ENCODE peak calls at places on chromosome 20, in six cellular contexts. One of them, this sample, is unnamed.

GRCh38 chr20:44215125-44215524 is 4.6 kb upstream of the OSER1 start:
- DNase-seq in DND-41: peak
- DNase-seq in IMR-90: peak
- DNase-seq in H1: peak
- DNase-seq in endothelial cell of umbilical vein: peak
- DNase-seq in GM23338: peak
- DNase-seq in this sample: peak

GRCh38 chr20:47117789-47118188 is 223.1 kb downstream of the EYA2 start:
- DNase-seq in DND-41: no peak
- DNase-seq in IMR-90: peak
- DNase-seq in H1: no peak
- DNase-seq in endothelial cell of umbilical vein: no peak
- DNase-seq in GM23338: no peak
- DNase-seq in this sample: no peak

GRCh38 chr20:12838261-12838866 is 170.4 kb upstream of the SPTLC3 start:
- DNase-seq in DND-41: peak
- DNase-seq in IMR-90: no peak
- DNase-seq in H1: peak
- DNase-seq in endothelial cell of umbilical vein: no peak
- DNase-seq in GM23338: peak
- DNase-seq in this sample: peak

GRCh38 chr20:58777657-58778056 is 73.0 kb downstream of the GNAS-AS1 start:
- DNase-seq in DND-41: no peak
- DNase-seq in IMR-90: no peak
- DNase-seq in H1: no peak
- DNase-seq in endothelial cell of umbilical vein: no peak
- DNase-seq in GM23338: no peak
- DNase-seq in this sample: no peak

GRCh38 chr20:59873409-59873808 is 60.0 kb downstream of the SYCP2 start:
- DNase-seq in DND-41: no peak
- DNase-seq in IMR-90: no peak
- DNase-seq in H1: no peak
- DNase-seq in endothelial cell of umbilical vein: no peak
- DNase-seq in GM23338: no peak
- DNase-seq in this sample: no peak

GRCh38 chr20:41476013-41476441 is 109.4 kb upstream of the EMILIN3 start:
- DNase-seq in DND-41: no peak
- DNase-seq in IMR-90: peak
- DNase-seq in H1: no peak
- DNase-seq in endothelial cell of umbilical vein: peak
- DNase-seq in GM23338: no peak
- DNase-seq in this sample: no peak

GRCh38 chr20:51119914-51120313 is 97.0 kb upstream of the KCNG1 start:
- DNase-seq in DND-41: no peak
- DNase-seq in IMR-90: no peak
- DNase-seq in H1: no peak
- DNase-seq in endothelial cell of umbilical vein: no peak
- DNase-seq in GM23338: no peak
- DNase-seq in this sample: no peak

GRCh38 chr20:33359399-33360261 is 41.7 kb downstream of the CDK5RAP1 start:
- DNase-seq in DND-41: no peak
- DNase-seq in IMR-90: no peak
- DNase-seq in H1: no peak
- DNase-seq in endothelial cell of umbilical vein: no peak
- DNase-seq in GM23338: no peak
- DNase-seq in this sample: no peak

GRCh38 chr20:25622450-25623224 is 1.2 kb downstream of the NANP start:
- DNase-seq in DND-41: no peak
- DNase-seq in IMR-90: peak
- DNase-seq in H1: no peak
- DNase-seq in endothelial cell of umbilical vein: peak
- DNase-seq in GM23338: peak
- DNase-seq in this sample: no peak

GRCh38 chr20:1817577-1818211 is 77.5 kb upstream of the SIRPA start:
- DNase-seq in DND-41: peak
- DNase-seq in IMR-90: no peak
- DNase-seq in H1: no peak
- DNase-seq in endothelial cell of umbilical vein: no peak
- DNase-seq in GM23338: no peak
- DNase-seq in this sample: no peak

GRCh38 chr20:22797103-22797502 is 212.7 kb upstream of the FOXA2 start:
- DNase-seq in DND-41: no peak
- DNase-seq in IMR-90: peak
- DNase-seq in H1: no peak
- DNase-seq in endothelial cell of umbilical vein: peak
- DNase-seq in GM23338: no peak
- DNase-seq in this sample: no peak

GRCh38 chr20:4875578-4876067 is 125.7 kb downstream of the SLC23A2 start:
- DNase-seq in DND-41: no peak
- DNase-seq in IMR-90: no peak
- DNase-seq in H1: no peak
- DNase-seq in endothelial cell of umbilical vein: no peak
- DNase-seq in GM23338: no peak
- DNase-seq in this sample: peak

GRCh38 chr20:49385471-49385870 is 97.0 kb downstream of the KCNB1 start:
- DNase-seq in DND-41: peak
- DNase-seq in IMR-90: peak
- DNase-seq in H1: no peak
- DNase-seq in endothelial cell of umbilical vein: peak
- DNase-seq in GM23338: peak
- DNase-seq in this sample: peak

GRCh38 chr20:42155586-42155985 is 537.4 kb upstream of the CHD6 start:
- DNase-seq in DND-41: no peak
- DNase-seq in IMR-90: no peak
- DNase-seq in H1: no peak
- DNase-seq in endothelial cell of umbilical vein: no peak
- DNase-seq in GM23338: no peak
- DNase-seq in this sample: no peak

GRCh38 chr20:15163632-15164031 is 826.2 kb upstream of the FLRT3 start:
- DNase-seq in DND-41: no peak
- DNase-seq in IMR-90: no peak
- DNase-seq in H1: no peak
- DNase-seq in endothelial cell of umbilical vein: no peak
- DNase-seq in GM23338: no peak
- DNase-seq in this sample: no peak

GRCh38 chr20:10784337-10785183 is 110.8 kb upstream of the JAG1 start:
- DNase-seq in DND-41: no peak
- DNase-seq in IMR-90: no peak
- DNase-seq in H1: no peak
- DNase-seq in endothelial cell of umbilical vein: no peak
- DNase-seq in GM23338: peak
- DNase-seq in this sample: no peak

GRCh38 chr20:12291386-12291785 is 373.7 kb downstream of the BTBD3 start:
- DNase-seq in DND-41: no peak
- DNase-seq in IMR-90: no peak
- DNase-seq in H1: no peak
- DNase-seq in endothelial cell of umbilical vein: no peak
- DNase-seq in GM23338: no peak
- DNase-seq in this sample: no peak

GRCh38 chr20:3710703-3711417 is 1.5 kb downstream of the SIGLEC1 start:
- DNase-seq in DND-41: peak
- DNase-seq in IMR-90: peak
- DNase-seq in H1: peak
- DNase-seq in endothelial cell of umbilical vein: peak
- DNase-seq in GM23338: peak
- DNase-seq in this sample: peak

GRCh38 chr20:49508435-49509199 is 26.1 kb upstream of the KCNB1 start:
- DNase-seq in DND-41: peak
- DNase-seq in IMR-90: peak
- DNase-seq in H1: no peak
- DNase-seq in endothelial cell of umbilical vein: peak
- DNase-seq in GM23338: peak
- DNase-seq in this sample: peak

GRCh38 chr20:43456809-43457639 is 672 bp upstream of the SRSF6 start:
- DNase-seq in DND-41: peak
- DNase-seq in IMR-90: peak
- DNase-seq in H1: peak
- DNase-seq in endothelial cell of umbilical vein: peak
- DNase-seq in GM23338: peak
- DNase-seq in this sample: peak

GRCh38 chr20:3400260-3401155 is 7.0 kb downstream of the DNAAF9 start:
- DNase-seq in DND-41: no peak
- DNase-seq in IMR-90: no peak
- DNase-seq in H1: no peak
- DNase-seq in endothelial cell of umbilical vein: no peak
- DNase-seq in GM23338: no peak
- DNase-seq in this sample: no peak

GRCh38 chr20:60695223-60695622 is 556.8 kb upstream of the CDH4 start:
- DNase-seq in DND-41: peak
- DNase-seq in IMR-90: peak
- DNase-seq in H1: no peak
- DNase-seq in endothelial cell of umbilical vein: no peak
- DNase-seq in GM23338: no peak
- DNase-seq in this sample: no peak

GRCh38 chr20:38926142-38926933 is at the start of gene FAM83D:
- DNase-seq in DND-41: peak
- DNase-seq in IMR-90: peak
- DNase-seq in H1: peak
- DNase-seq in endothelial cell of umbilical vein: peak
- DNase-seq in GM23338: peak
- DNase-seq in this sample: peak

GRCh38 chr20:38926934-38927616 is 858 bp downstream of the FAM83D start:
- DNase-seq in DND-41: peak
- DNase-seq in IMR-90: peak
- DNase-seq in H1: peak
- DNase-seq in endothelial cell of umbilical vein: peak
- DNase-seq in GM23338: no peak
- DNase-seq in this sample: peak

GRCh38 chr20:38930242-38930569 is 4.0 kb downstream of the FAM83D start:
- DNase-seq in DND-41: no peak
- DNase-seq in IMR-90: no peak
- DNase-seq in H1: no peak
- DNase-seq in endothelial cell of umbilical vein: no peak
- DNase-seq in GM23338: no peak
- DNase-seq in this sample: no peak

GRCh38 chr20:38924718-38925117 is 1.5 kb upstream of the FAM83D start:
- DNase-seq in DND-41: no peak
- DNase-seq in IMR-90: no peak
- DNase-seq in H1: no peak
- DNase-seq in endothelial cell of umbilical vein: no peak
- DNase-seq in GM23338: no peak
- DNase-seq in this sample: no peak

DNA sequence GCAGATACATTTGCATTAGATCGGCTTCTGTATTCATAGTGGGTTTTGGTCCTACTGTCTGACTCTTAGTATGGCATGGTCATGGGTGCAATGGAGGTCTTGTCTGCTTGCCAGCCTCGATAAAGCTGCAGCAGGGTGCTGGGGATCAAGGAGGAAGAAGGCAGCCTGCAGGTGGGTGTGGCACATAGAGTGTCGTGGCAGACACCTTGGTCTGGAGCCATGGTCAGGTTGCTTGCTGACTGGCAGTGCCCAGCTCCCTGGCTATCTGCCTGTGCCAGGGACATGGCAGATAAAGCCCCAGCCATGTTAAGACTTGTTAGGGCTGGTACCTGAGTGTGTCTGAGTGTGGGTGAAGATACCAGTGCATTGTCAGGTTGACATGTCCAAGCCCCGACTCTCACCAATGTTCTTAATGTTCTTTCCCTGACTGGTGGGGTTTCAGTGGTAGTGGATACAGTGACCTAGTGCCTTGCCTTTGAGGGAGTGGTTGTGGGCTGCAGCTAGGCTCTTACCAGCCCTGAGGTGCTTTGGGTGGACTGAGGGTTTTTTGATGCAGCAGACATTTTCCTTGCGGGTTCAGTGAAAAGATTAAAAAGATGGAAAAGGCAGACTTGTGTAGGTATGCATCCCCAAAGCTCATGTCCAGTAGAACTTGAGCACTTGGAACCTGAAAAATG is 1.8 kb downstream of the FAM83D start:
- DNase-seq in DND-41: peak
- DNase-seq in IMR-90: no peak
- DNase-seq in H1: no peak
- DNase-seq in endothelial cell of umbilical vein: no peak
- DNase-seq in GM23338: no peak
- DNase-seq in this sample: peak
- H2AFZ ChIP-seq in DND-41: no peak
- H2AFZ ChIP-seq in IMR-90: peak
- H2AFZ ChIP-seq in H1: no peak
- H2AFZ ChIP-seq in endothelial cell of umbilical vein: no peak
- H2AFZ ChIP-seq in GM23338: no peak
- H2AFZ ChIP-seq in this sample: no peak

GRCh38 chr20:31505903-31506302 is 8.3 kb upstream of the HM13 start:
- DNase-seq in DND-41: no peak
- DNase-seq in IMR-90: no peak
- DNase-seq in H1: no peak
- DNase-seq in endothelial cell of umbilical vein: no peak
- DNase-seq in GM23338: no peak
- DNase-seq in this sample: no peak
- H3K4me2 ChIP-seq in DND-41: no peak
- H3K4me2 ChIP-seq in IMR-90: no peak
- H3K4me2 ChIP-seq in H1: no peak
- H3K4me2 ChIP-seq in endothelial cell of umbilical vein: no peak
- H3K4me2 ChIP-seq in GM23338: no peak
- H3K4me2 ChIP-seq in this sample: no peak

DNA sequence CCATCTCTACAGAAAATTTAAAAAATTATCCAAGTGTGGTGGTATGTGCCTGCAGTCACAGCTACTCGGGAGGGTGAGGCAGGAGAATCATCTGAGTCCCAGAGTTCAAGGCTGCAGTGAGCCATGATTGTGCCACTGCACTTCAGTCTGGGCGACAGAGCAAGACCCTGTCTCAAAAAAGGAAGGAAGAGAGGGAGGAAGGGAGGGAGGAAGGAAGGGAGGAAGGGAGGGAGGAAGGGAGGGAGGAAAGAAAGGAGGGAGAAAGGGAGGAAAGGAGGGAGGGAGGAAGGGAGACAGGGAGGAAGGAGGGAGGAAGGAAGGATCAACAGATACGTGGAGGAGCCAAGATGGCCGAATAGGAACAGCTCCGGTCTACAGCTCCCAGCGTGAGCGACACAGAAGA is 90.1 kb downstream of the ZNF217 start:
- DNase-seq in DND-41: no peak
- DNase-seq in IMR-90: no peak
- DNase-seq in H1: no peak
- DNase-seq in endothelial cell of umbilical vein: no peak
- DNase-seq in GM23338: no peak
- DNase-seq in this sample: no peak
- H3K4me3 ChIP-seq in DND-41: no peak
- H3K4me3 ChIP-seq in IMR-90: no peak
- H3K4me3 ChIP-seq in H1: no peak
- H3K4me3 ChIP-seq in endothelial cell of umbilical vein: no peak
- H3K4me3 ChIP-seq in GM23338: peak
- H3K4me3 ChIP-seq in this sample: no peak

DNA sequence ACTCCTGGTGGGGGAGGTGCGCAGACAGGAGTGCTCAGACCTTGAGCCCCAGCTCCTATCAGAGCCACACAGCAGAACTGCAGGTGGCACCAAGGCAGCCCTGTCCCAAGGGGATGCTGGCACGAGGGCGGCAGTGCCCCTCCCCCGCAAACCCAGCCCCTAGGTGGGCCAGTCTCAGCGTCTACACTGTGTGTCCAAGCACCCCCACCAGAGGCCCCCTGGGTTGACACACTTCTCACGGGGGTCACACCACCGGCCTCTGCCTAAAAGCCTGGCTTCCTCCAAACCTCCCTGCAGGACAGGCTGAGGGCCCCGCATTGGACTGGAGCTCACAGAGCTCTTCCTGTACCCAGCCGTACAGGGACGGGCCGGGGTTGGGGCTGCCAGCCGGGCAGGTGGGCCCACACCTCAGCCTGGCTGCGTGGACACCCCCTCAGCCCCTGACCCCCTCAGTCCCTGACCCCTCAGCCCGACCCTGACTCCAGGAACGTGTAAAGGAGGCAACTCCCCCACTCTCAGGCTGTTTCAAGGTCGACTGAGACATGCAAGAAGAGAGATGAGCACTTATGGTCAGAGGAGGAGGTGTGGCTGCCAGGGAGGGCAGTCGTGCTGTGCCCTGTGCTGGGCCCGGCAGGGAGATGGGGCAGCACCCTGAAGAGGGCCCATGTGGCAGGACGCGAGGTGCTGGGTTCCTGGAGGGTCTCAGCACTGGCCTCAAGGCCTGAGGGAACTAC is 8.2 kb downstream of the SLC2A4RG start:
- DNase-seq in DND-41: no peak
- DNase-seq in IMR-90: no peak
- DNase-seq in H1: no peak
- DNase-seq in endothelial cell of umbilical vein: no peak
- DNase-seq in GM23338: no peak
- DNase-seq in this sample: peak
- H2AFZ ChIP-seq in DND-41: no peak
- H2AFZ ChIP-seq in IMR-90: no peak
- H2AFZ ChIP-seq in H1: no peak
- H2AFZ ChIP-seq in endothelial cell of umbilical vein: no peak
- H2AFZ ChIP-seq in GM23338: no peak
- H2AFZ ChIP-seq in this sample: no peak